ENCODE peak calls at places on chromosomes 2 and 18, in six cellular contexts. O, P, J, X, F and L are unnamed samples.

GRCh38 chr2:25286025-25286400 is 55.7 kb downstream of the DNMT3A start:
- DNase-seq in O (peak), P (peak), J (no peak), X (peak), F (no peak), L (no peak)

GRCh38 chr2:61770298-61770697 is 83.6 kb downstream of the FAM161A start:
- DNase-seq in O (no peak), P (no peak), J (no peak), X (no peak), F (no peak), L (no peak)

GRCh38 chr2:89842180-89842908 is 1150.9 kb downstream of the RPIA start:
- DNase-seq in O (no peak), P (no peak), J (no peak), X (peak), F (no peak), L (no peak)

GRCh38 chr2:129923265-129924141 is 56.0 kb upstream of the RAB6C start:
- DNase-seq in O (peak), P (no peak), J (no peak), X (peak), F (no peak), L (no peak)

GRCh38 chr18:12744103-12744502 is 41.3 kb downstream of the PSMG2 start:
- DNase-seq in O (no peak), P (no peak), J (peak), X (peak), F (no peak), L (peak)

GRCh38 chr2:54601339-54601738 is 122.1 kb upstream of the EML6 start:
- DNase-seq in O (no peak), P (no peak), J (no peak), X (no peak), F (no peak), L (no peak)

GRCh38 chr2:178256382-178257053 is 62.2 kb downstream of the OSBPL6 start:
- DNase-seq in O (no peak), P (no peak), J (no peak), X (no peak), F (no peak), L (no peak)

GRCh38 chr18:79147014-79147413 is 77.8 kb downstream of the ATP9B start:
- DNase-seq in O (no peak), P (no peak), J (no peak), X (no peak), F (no peak), L (no peak)

GRCh38 chr2:176668879-176669395 is 399.7 kb downstream of the MTX2 start:
- DNase-seq in O (no peak), P (no peak), J (no peak), X (no peak), F (no peak), L (no peak)

GRCh38 chr2:203960791-203961190 is 24.2 kb downstream of the ICOS start:
- DNase-seq in O (no peak), P (no peak), J (no peak), X (no peak), F (no peak), L (no peak)

GRCh38 chr2:117536139-117536538 is 278.4 kb upstream of the DDX18 start:
- DNase-seq in O (no peak), P (no peak), J (no peak), X (no peak), F (no peak), L (no peak)

GRCh38 chr2:106267997-106268396 is 73.9 kb upstream of the UXS1 start:
- DNase-seq in O (no peak), P (no peak), J (no peak), X (no peak), F (no peak), L (no peak)

GRCh38 chr2:85811173-85811849 is 57.5 kb downstream of the ATOH8 start:
- DNase-seq in O (no peak), P (no peak), J (peak), X (peak), F (no peak), L (no peak)

GRCh38 chr2:56613917-56614316 is 430.1 kb downstream of the CCDC85A start:
- DNase-seq in O (no peak), P (no peak), J (no peak), X (no peak), F (no peak), L (no peak)

GRCh38 chr18:13356032-13356431 is 137.5 kb downstream of the LDLRAD4 start:
- DNase-seq in O (no peak), P (no peak), J (no peak), X (no peak), F (no peak), L (no peak)

GRCh38 chr2:46506131-46506706 is 26.9 kb downstream of the TMEM247 start:
- DNase-seq in O (no peak), P (no peak), J (no peak), X (no peak), F (no peak), L (no peak)

GRCh38 chr18:68803371-68803770 is 5.5 kb downstream of the CCDC102B start:
- DNase-seq in O (no peak), P (peak), J (peak), X (no peak), F (no peak), L (no peak)

GRCh38 chr2:203626952-203627681 is 79.3 kb upstream of the CD28 start:
- DNase-seq in O (no peak), P (no peak), J (peak), X (no peak), F (no peak), L (no peak)

GRCh38 chr18:43863180-43863579 is 585.9 kb upstream of the SYT4 start:
- DNase-seq in O (no peak), P (no peak), J (no peak), X (no peak), F (no peak), L (no peak)

GRCh38 chr18:48959921-48960920 is 9.5 kb upstream of the SMAD7 start:
- DNase-seq in O (no peak), P (no peak), J (no peak), X (no peak), F (no peak), L (no peak)

GRCh38 chr2:75605770-75606535 is 40.6 kb upstream of the MRPL19 start:
- DNase-seq in O (no peak), P (no peak), J (peak), X (no peak), F (no peak), L (peak)

GRCh38 chr2:180505203-180505602 is 475.2 kb upstream of the UBE2E3 start:
- DNase-seq in O (no peak), P (no peak), J (no peak), X (no peak), F (no peak), L (no peak)

GRCh38 chr2:230942920-230943896 is 18.2 kb upstream of the GPR55 start:
- DNase-seq in O (peak), P (peak), J (peak), X (peak), F (no peak), L (no peak)

GRCh38 chr2:152508446-152508845 is 173.5 kb downstream of the FMNL2 start:
- DNase-seq in O (no peak), P (no peak), J (no peak), X (no peak), F (no peak), L (no peak)

GRCh38 chr18:9380571-9381390 is 46.2 kb downstream of the TWSG1 start:
- DNase-seq in O (no peak), P (no peak), J (no peak), X (no peak), F (no peak), L (no peak)

GRCh38 chr2:109143214-109144187 is 14.5 kb downstream of the SH3RF3 start:
- DNase-seq in O (no peak), P (no peak), J (no peak), X (peak), F (peak), L (no peak)

GRCh38 chr2:48175254-48175653 is 269.0 kb upstream of the FBXO11 start:
- DNase-seq in O (no peak), P (no peak), J (peak), X (no peak), F (no peak), L (peak)

GRCh38 chr2:161123531-161124030 is 36.6 kb upstream of the TANK start:
- DNase-seq in O (no peak), P (no peak), J (no peak), X (no peak), F (no peak), L (no peak)

GRCh38 chr2:196336715-196337617 is 165.6 kb upstream of the STK17B start:
- DNase-seq in O (no peak), P (no peak), J (peak), X (no peak), F (no peak), L (no peak)

GRCh38 chr18:77911973-77912372 is 662.3 kb downstream of the GALR1 start:
- DNase-seq in O (no peak), P (no peak), J (no peak), X (no peak), F (no peak), L (no peak)

GRCh38 chr2:10659898-10660568 is 29.7 kb downstream of the NOL10 start:
- DNase-seq in O (no peak), P (no peak), J (peak), X (no peak), F (no peak), L (peak)

GRCh38 chr2:183148967-183149366 is 24.7 kb downstream of the NUP35 start:
- DNase-seq in O (no peak), P (no peak), J (no peak), X (no peak), F (no peak), L (no peak)

GRCh38 chr2:154439156-154439555 is 259.3 kb upstream of the KCNJ3 start:
- DNase-seq in O (no peak), P (no peak), J (no peak), X (no peak), F (no peak), L (no peak)

GRCh38 chr18:21853020-21853419 is 112.4 kb downstream of the MIB1 start:
- DNase-seq in O (no peak), P (no peak), J (no peak), X (peak), F (no peak), L (no peak)

GRCh38 chr2:112175958-112176573 is 37.9 kb downstream of the FBLN7 start:
- DNase-seq in O (no peak), P (no peak), J (no peak), X (no peak), F (no peak), L (no peak)

GRCh38 chr2:23637011-23637778 is 252.2 kb downstream of the KLHL29 start:
- DNase-seq in O (no peak), P (peak), J (peak), X (no peak), F (no peak), L (peak)

GRCh38 chr18:59993560-59993959 is 93.8 kb downstream of the PMAIP1 start:
- DNase-seq in O (no peak), P (no peak), J (no peak), X (no peak), F (no peak), L (no peak)

GRCh38 chr2:26255735-26256384 is 11.1 kb downstream of the HADHB start:
- DNase-seq in O (no peak), P (no peak), J (no peak), X (no peak), F (no peak), L (no peak)

GRCh38 chr2:37020212-37020886 is 54.0 kb upstream of the STRN start:
- DNase-seq in O (no peak), P (no peak), J (peak), X (no peak), F (no peak), L (peak)

GRCh38 chr18:57436193-57436964 is 1.2 kb downstream of the ONECUT2 start:
- DNase-seq in O (no peak), P (peak), J (no peak), X (no peak), F (no peak), L (no peak)